ENCODE peak calls at places on chromosomes 3 and 15, in seven cellular contexts. Z, D, J, O, A, B and W are unnamed samples.

GRCh38 chr3:173733029-173733652 is 335.6 kb downstream of the NLGN1 start:
- DNase-seq in Z (no peak), D (peak), J (no peak), O (peak), A (no peak), B (no peak), W (no peak)

GRCh38 chr3:35549690-35550089 is 89.6 kb upstream of the ARPP21 start:
- DNase-seq in Z (no peak), D (no peak), J (no peak), O (no peak), A (no peak), B (peak), W (no peak)

GRCh38 chr3:45799586-45799985 is 3.2 kb upstream of the SLC6A20 start:
- DNase-seq in Z (no peak), D (no peak), J (no peak), O (no peak), A (no peak), B (no peak), W (no peak)

GRCh38 chr3:184815046-184815930 is 3.3 kb downstream of the VPS8 start:
- DNase-seq in Z (no peak), D (no peak), J (no peak), O (no peak), A (no peak), B (no peak), W (peak)

GRCh38 chr15:73141216-73141900 is 89.1 kb downstream of the NEO1 start:
- DNase-seq in Z (no peak), D (no peak), J (no peak), O (no peak), A (no peak), B (no peak), W (no peak)

GRCh38 chr3:123652346-123652984 is 67.6 kb upstream of the HACD2 start:
- DNase-seq in Z (peak), D (peak), J (no peak), O (peak), A (peak), B (peak), W (no peak)

GRCh38 chr3:160575589-160575988 is 10.2 kb upstream of the KPNA4 start:
- DNase-seq in Z (no peak), D (no peak), J (no peak), O (no peak), A (no peak), B (no peak), W (no peak)

GRCh38 chr15:20386198-20386597 is 155.4 kb downstream of the GOLGA6L6 start:
- DNase-seq in Z (no peak), D (no peak), J (no peak), O (no peak), A (no peak), B (no peak), W (no peak)

GRCh38 chr3:57596495-57597239 is 477 bp downstream of the ARF4 start:
- DNase-seq in Z (peak), D (peak), J (peak), O (peak), A (peak), B (peak), W (peak)

GRCh38 chr15:68441045-68441743 is 9.2 kb upstream of the ITGA11 start:
- DNase-seq in Z (no peak), D (peak), J (no peak), O (no peak), A (no peak), B (no peak), W (no peak)

GRCh38 chr3:188061133-188061532 is 92.8 kb upstream of the LPP start:
- DNase-seq in Z (peak), D (peak), J (peak), O (peak), A (no peak), B (no peak), W (peak)

GRCh38 chr3:72694398-72694797 is 153.8 kb downstream of the SHQ1 start:
- DNase-seq in Z (no peak), D (peak), J (no peak), O (no peak), A (no peak), B (no peak), W (no peak)

GRCh38 chr3:64161481-64161952 is 63.7 kb downstream of the PRICKLE2 start:
- DNase-seq in Z (no peak), D (no peak), J (no peak), O (no peak), A (no peak), B (no peak), W (no peak)

GRCh38 chr3:144470646-144471045 is 499.0 kb downstream of the DIPK2A start:
- DNase-seq in Z (no peak), D (no peak), J (no peak), O (no peak), A (no peak), B (no peak), W (no peak)

GRCh38 chr15:69194854-69195253 is 34.4 kb downstream of the GLCE start:
- DNase-seq in Z (no peak), D (no peak), J (no peak), O (peak), A (no peak), B (no peak), W (no peak)

GRCh38 chr15:58632789-58633188 is 116.7 kb downstream of the ADAM10 start:
- DNase-seq in Z (no peak), D (no peak), J (no peak), O (no peak), A (no peak), B (no peak), W (no peak)

GRCh38 chr15:100183921-100184480 is 157.8 kb downstream of the ADAMTS17 start:
- DNase-seq in Z (no peak), D (no peak), J (no peak), O (no peak), A (no peak), B (no peak), W (no peak)

GRCh38 chr3:159236306-159236705 is 434.5 kb downstream of the MFSD1 start:
- DNase-seq in Z (no peak), D (no peak), J (no peak), O (no peak), A (no peak), B (no peak), W (no peak)